ENCODE peak calls at places on chromosomes 4 and X, in ten cellular contexts. One of them, this sample, is unnamed.

GRCh38 chr4:86653237-86653865 is 59.2 kb downstream of the PTPN13 start:
- DNase-seq in cardiac muscle cell: no peak
- DNase-seq in colonic mucosa: peak
- DNase-seq in A549: no peak
- DNase-seq in psoas muscle: no peak
- DNase-seq in vagina: no peak
- DNase-seq in SJSA1: no peak
- DNase-seq in suprapubic skin: no peak
- DNase-seq in CD8-positive, alpha-beta T cell: no peak
- DNase-seq in substantia nigra: no peak
- DNase-seq in this sample: no peak

GRCh38 chrX:67545772-67546495 is 2.1 kb downstream of the AR start:
- DNase-seq in cardiac muscle cell: peak
- DNase-seq in colonic mucosa: no peak
- DNase-seq in A549: no peak
- DNase-seq in psoas muscle: peak
- DNase-seq in vagina: no peak
- DNase-seq in SJSA1: peak
- DNase-seq in suprapubic skin: peak
- DNase-seq in CD8-positive, alpha-beta T cell: no peak
- DNase-seq in substantia nigra: peak
- DNase-seq in this sample: peak

GRCh38 chr4:10115271-10115656 is 1.3 kb downstream of the WDR1 start:
- DNase-seq in cardiac muscle cell: no peak
- DNase-seq in colonic mucosa: peak
- DNase-seq in A549: no peak
- DNase-seq in psoas muscle: no peak
- DNase-seq in vagina: no peak
- DNase-seq in SJSA1: peak
- DNase-seq in suprapubic skin: no peak
- DNase-seq in CD8-positive, alpha-beta T cell: no peak
- DNase-seq in substantia nigra: no peak
- DNase-seq in this sample: peak

GRCh38 chr4:142248946-142249345 is 597.2 kb downstream of the INPP4B start:
- DNase-seq in cardiac muscle cell: no peak
- DNase-seq in colonic mucosa: no peak
- DNase-seq in A549: no peak
- DNase-seq in psoas muscle: no peak
- DNase-seq in vagina: no peak
- DNase-seq in SJSA1: peak
- DNase-seq in suprapubic skin: no peak
- DNase-seq in CD8-positive, alpha-beta T cell: no peak
- DNase-seq in substantia nigra: no peak
- DNase-seq in this sample: no peak

GRCh38 chr4:31539279-31540074 is 819.3 kb downstream of the PCDH7 start:
- DNase-seq in cardiac muscle cell: no peak
- DNase-seq in colonic mucosa: no peak
- DNase-seq in A549: no peak
- DNase-seq in psoas muscle: peak
- DNase-seq in vagina: no peak
- DNase-seq in SJSA1: no peak
- DNase-seq in suprapubic skin: no peak
- DNase-seq in CD8-positive, alpha-beta T cell: no peak
- DNase-seq in substantia nigra: peak
- DNase-seq in this sample: no peak

GRCh38 chr4:11471613-11472012 is 42.9 kb upstream of the HS3ST1 start:
- DNase-seq in cardiac muscle cell: no peak
- DNase-seq in colonic mucosa: peak
- DNase-seq in A549: no peak
- DNase-seq in psoas muscle: no peak
- DNase-seq in vagina: no peak
- DNase-seq in SJSA1: no peak
- DNase-seq in suprapubic skin: no peak
- DNase-seq in CD8-positive, alpha-beta T cell: peak
- DNase-seq in substantia nigra: no peak
- DNase-seq in this sample: no peak

GRCh38 chr4:158071931-158072330 is 100.9 kb downstream of the GASK1B start:
- DNase-seq in cardiac muscle cell: no peak
- DNase-seq in colonic mucosa: no peak
- DNase-seq in A549: no peak
- DNase-seq in psoas muscle: no peak
- DNase-seq in vagina: no peak
- DNase-seq in SJSA1: no peak
- DNase-seq in suprapubic skin: no peak
- DNase-seq in CD8-positive, alpha-beta T cell: no peak
- DNase-seq in substantia nigra: no peak
- DNase-seq in this sample: no peak

GRCh38 chr4:83876047-83876446 is 340.1 kb downstream of the GPAT3 start:
- DNase-seq in cardiac muscle cell: no peak
- DNase-seq in colonic mucosa: no peak
- DNase-seq in A549: no peak
- DNase-seq in psoas muscle: no peak
- DNase-seq in vagina: no peak
- DNase-seq in SJSA1: no peak
- DNase-seq in suprapubic skin: no peak
- DNase-seq in CD8-positive, alpha-beta T cell: no peak
- DNase-seq in substantia nigra: no peak
- DNase-seq in this sample: no peak

GRCh38 chr4:41177016-41177415 is 37.3 kb downstream of the APBB2 start:
- DNase-seq in cardiac muscle cell: no peak
- DNase-seq in colonic mucosa: no peak
- DNase-seq in A549: no peak
- DNase-seq in psoas muscle: no peak
- DNase-seq in vagina: no peak
- DNase-seq in SJSA1: peak
- DNase-seq in suprapubic skin: no peak
- DNase-seq in CD8-positive, alpha-beta T cell: no peak
- DNase-seq in substantia nigra: no peak
- DNase-seq in this sample: peak

GRCh38 chr4:10960386-10960785 is 275.8 kb upstream of the CLNK start:
- DNase-seq in cardiac muscle cell: no peak
- DNase-seq in colonic mucosa: no peak
- DNase-seq in A549: no peak
- DNase-seq in psoas muscle: no peak
- DNase-seq in vagina: no peak
- DNase-seq in SJSA1: no peak
- DNase-seq in suprapubic skin: no peak
- DNase-seq in CD8-positive, alpha-beta T cell: no peak
- DNase-seq in substantia nigra: no peak
- DNase-seq in this sample: no peak

GRCh38 chr4:125355791-125356190 is 41.0 kb downstream of the FAT4 start:
- DNase-seq in cardiac muscle cell: no peak
- DNase-seq in colonic mucosa: no peak
- DNase-seq in A549: no peak
- DNase-seq in psoas muscle: no peak
- DNase-seq in vagina: no peak
- DNase-seq in SJSA1: no peak
- DNase-seq in suprapubic skin: no peak
- DNase-seq in CD8-positive, alpha-beta T cell: no peak
- DNase-seq in substantia nigra: no peak
- DNase-seq in this sample: no peak
- H3K27ac ChIP-seq in cardiac muscle cell: no peak
- H3K27ac ChIP-seq in colonic mucosa: no peak
- H3K27ac ChIP-seq in A549: no peak
- H3K27ac ChIP-seq in psoas muscle: no peak
- H3K27ac ChIP-seq in vagina: no peak
- H3K27ac ChIP-seq in SJSA1: no peak
- H3K27ac ChIP-seq in suprapubic skin: no peak
- H3K27ac ChIP-seq in CD8-positive, alpha-beta T cell: no peak
- H3K27ac ChIP-seq in substantia nigra: no peak
- H3K27ac ChIP-seq in this sample: no peak

GRCh38 chrX:137195991-137196390 is 162.2 kb upstream of the GPR101 start:
- DNase-seq in cardiac muscle cell: no peak
- DNase-seq in colonic mucosa: no peak
- DNase-seq in A549: no peak
- DNase-seq in psoas muscle: no peak
- DNase-seq in vagina: no peak
- DNase-seq in SJSA1: no peak
- DNase-seq in suprapubic skin: no peak
- DNase-seq in CD8-positive, alpha-beta T cell: no peak
- DNase-seq in substantia nigra: no peak
- DNase-seq in this sample: no peak
- H3K27ac ChIP-seq in cardiac muscle cell: no peak
- H3K27ac ChIP-seq in colonic mucosa: no peak
- H3K27ac ChIP-seq in A549: no peak
- H3K27ac ChIP-seq in psoas muscle: no peak
- H3K27ac ChIP-seq in vagina: no peak
- H3K27ac ChIP-seq in SJSA1: no peak
- H3K27ac ChIP-seq in suprapubic skin: no peak
- H3K27ac ChIP-seq in CD8-positive, alpha-beta T cell: no peak
- H3K27ac ChIP-seq in substantia nigra: no peak
- H3K27ac ChIP-seq in this sample: no peak

GRCh38 chr4:118848242-118848641 is 12.3 kb upstream of the SEC24D start:
- DNase-seq in cardiac muscle cell: no peak
- DNase-seq in colonic mucosa: no peak
- DNase-seq in A549: no peak
- DNase-seq in psoas muscle: no peak
- DNase-seq in vagina: no peak
- DNase-seq in SJSA1: no peak
- DNase-seq in suprapubic skin: no peak
- DNase-seq in CD8-positive, alpha-beta T cell: no peak
- DNase-seq in substantia nigra: no peak
- DNase-seq in this sample: no peak

GRCh38 chr4:118848901-118849300 is 13.0 kb upstream of the SEC24D start:
- DNase-seq in cardiac muscle cell: no peak
- DNase-seq in colonic mucosa: no peak
- DNase-seq in A549: no peak
- DNase-seq in psoas muscle: no peak
- DNase-seq in vagina: no peak
- DNase-seq in SJSA1: no peak
- DNase-seq in suprapubic skin: no peak
- DNase-seq in CD8-positive, alpha-beta T cell: no peak
- DNase-seq in substantia nigra: no peak
- DNase-seq in this sample: no peak

GRCh38 chr4:118846981-118847380 is 11.1 kb upstream of the SEC24D start:
- DNase-seq in cardiac muscle cell: no peak
- DNase-seq in colonic mucosa: no peak
- DNase-seq in A549: no peak
- DNase-seq in psoas muscle: no peak
- DNase-seq in vagina: no peak
- DNase-seq in SJSA1: no peak
- DNase-seq in suprapubic skin: no peak
- DNase-seq in CD8-positive, alpha-beta T cell: no peak
- DNase-seq in substantia nigra: no peak
- DNase-seq in this sample: no peak

GRCh38 chr4:118849867-118850812 is 14.2 kb upstream of the SEC24D start:
- DNase-seq in cardiac muscle cell: no peak
- DNase-seq in colonic mucosa: peak
- DNase-seq in A549: no peak
- DNase-seq in psoas muscle: no peak
- DNase-seq in vagina: no peak
- DNase-seq in SJSA1: peak
- DNase-seq in suprapubic skin: no peak
- DNase-seq in CD8-positive, alpha-beta T cell: no peak
- DNase-seq in substantia nigra: no peak
- DNase-seq in this sample: peak

GRCh38 chr4:118850813-118851173 is 14.9 kb upstream of the SEC24D start:
- DNase-seq in cardiac muscle cell: no peak
- DNase-seq in colonic mucosa: no peak
- DNase-seq in A549: no peak
- DNase-seq in psoas muscle: no peak
- DNase-seq in vagina: no peak
- DNase-seq in SJSA1: no peak
- DNase-seq in suprapubic skin: no peak
- DNase-seq in CD8-positive, alpha-beta T cell: no peak
- DNase-seq in substantia nigra: no peak
- DNase-seq in this sample: no peak
- H3K27ac ChIP-seq in cardiac muscle cell: no peak
- H3K27ac ChIP-seq in colonic mucosa: no peak
- H3K27ac ChIP-seq in A549: no peak
- H3K27ac ChIP-seq in psoas muscle: no peak
- H3K27ac ChIP-seq in vagina: no peak
- H3K27ac ChIP-seq in SJSA1: no peak
- H3K27ac ChIP-seq in suprapubic skin: no peak
- H3K27ac ChIP-seq in CD8-positive, alpha-beta T cell: peak
- H3K27ac ChIP-seq in substantia nigra: no peak
- H3K27ac ChIP-seq in this sample: peak

DNA sequence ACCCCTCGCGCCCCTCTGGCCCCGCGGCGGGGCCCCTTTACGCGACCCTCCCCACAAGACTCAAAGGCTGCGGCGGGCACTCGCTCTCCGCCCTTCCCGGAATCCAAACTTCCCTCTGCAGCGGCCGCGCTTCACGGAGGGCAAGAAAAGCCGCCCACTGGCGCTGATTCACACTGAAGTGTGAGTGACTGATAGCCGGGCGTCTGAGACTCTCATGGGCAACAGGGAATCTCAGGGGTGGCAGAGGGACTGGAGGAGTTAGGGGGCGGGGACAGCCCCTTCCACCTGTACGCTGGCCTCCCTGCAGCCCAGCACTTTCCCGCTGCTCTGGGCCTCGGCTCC is 664 bp downstream of the SH3BP2 start:
- DNase-seq in cardiac muscle cell: no peak
- DNase-seq in colonic mucosa: peak
- DNase-seq in A549: no peak
- DNase-seq in psoas muscle: peak
- DNase-seq in vagina: no peak
- DNase-seq in SJSA1: peak
- DNase-seq in suprapubic skin: peak
- DNase-seq in CD8-positive, alpha-beta T cell: no peak
- DNase-seq in substantia nigra: no peak
- DNase-seq in this sample: peak
- H3K27ac ChIP-seq in cardiac muscle cell: no peak
- H3K27ac ChIP-seq in colonic mucosa: peak
- H3K27ac ChIP-seq in A549: peak
- H3K27ac ChIP-seq in psoas muscle: peak
- H3K27ac ChIP-seq in vagina: peak
- H3K27ac ChIP-seq in SJSA1: no peak
- H3K27ac ChIP-seq in suprapubic skin: peak
- H3K27ac ChIP-seq in CD8-positive, alpha-beta T cell: no peak
- H3K27ac ChIP-seq in substantia nigra: peak
- H3K27ac ChIP-seq in this sample: peak

DNA sequence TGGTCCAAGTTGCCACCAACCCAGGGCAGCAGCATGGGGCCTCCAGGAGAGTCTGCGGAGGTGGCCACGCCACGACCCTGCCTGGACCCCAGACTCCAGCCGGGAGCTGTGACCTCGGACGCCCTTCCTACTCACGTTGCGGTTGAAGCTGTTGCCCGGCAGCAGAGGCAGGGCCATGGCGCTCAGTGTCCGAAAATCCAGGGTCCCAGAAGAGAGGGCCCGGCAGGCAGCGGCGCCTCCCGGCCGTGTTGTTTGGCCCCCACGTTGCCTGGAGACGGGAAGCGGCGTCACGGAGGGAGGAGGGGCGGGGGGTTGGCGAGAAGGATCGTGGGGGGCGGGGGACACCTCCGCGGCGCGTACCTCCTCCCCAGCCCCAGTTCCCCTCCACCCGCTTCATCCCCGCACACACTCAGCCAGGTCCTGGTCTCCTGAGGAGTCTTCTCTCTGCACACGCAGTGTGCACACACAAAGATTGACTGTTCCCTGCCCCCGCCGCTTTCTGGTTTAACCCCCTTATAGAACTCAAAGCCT is at the start of gene EFHC2:
- DNase-seq in cardiac muscle cell: peak
- DNase-seq in colonic mucosa: no peak
- DNase-seq in A549: peak
- DNase-seq in psoas muscle: peak
- DNase-seq in vagina: no peak
- DNase-seq in SJSA1: peak
- DNase-seq in suprapubic skin: no peak
- DNase-seq in CD8-positive, alpha-beta T cell: peak
- DNase-seq in substantia nigra: no peak
- DNase-seq in this sample: peak
- H3K27ac ChIP-seq in cardiac muscle cell: no peak
- H3K27ac ChIP-seq in colonic mucosa: no peak
- H3K27ac ChIP-seq in A549: peak
- H3K27ac ChIP-seq in psoas muscle: no peak
- H3K27ac ChIP-seq in vagina: peak
- H3K27ac ChIP-seq in SJSA1: no peak
- H3K27ac ChIP-seq in suprapubic skin: peak
- H3K27ac ChIP-seq in CD8-positive, alpha-beta T cell: peak
- H3K27ac ChIP-seq in substantia nigra: no peak
- H3K27ac ChIP-seq in this sample: peak